ENCODE peak calls at places on chromosome 1, in six cellular contexts. M is EL, G is cardiac muscle cell, T is NCI-H510A, W is T-helper 1 cell, S is NCI-H774. K is an unnamed sample.

GRCh38 chr1:235835226-235835625 is 31.5 kb downstream of the LYST start:
- DNase-seq in M (peak), G (no peak), T (no peak), W (no peak), S (no peak), K (peak)

GRCh38 chr1:15952317-15953258 is 23.3 kb downstream of the ZBTB17 start:
- DNase-seq in M (peak), G (no peak), T (no peak), W (no peak), S (no peak), K (no peak)

GRCh38 chr1:93675931-93676330 is 5.7 kb downstream of the BCAR3 start:
- DNase-seq in M (no peak), G (no peak), T (no peak), W (no peak), S (no peak), K (no peak)

GRCh38 chr1:42992043-42992697 is 33.5 kb upstream of the SLC2A1 start:
- DNase-seq in M (no peak), G (peak), T (no peak), W (no peak), S (no peak), K (no peak)

GRCh38 chr1:179002552-179003345 is 22.9 kb upstream of the FAM20B start:
- DNase-seq in M (peak), G (peak), T (peak), W (peak), S (peak), K (no peak)

GRCh38 chr1:91335607-91336006 is 69.0 kb downstream of the HFM1 start:
- DNase-seq in M (no peak), G (no peak), T (no peak), W (no peak), S (no peak), K (no peak)

GRCh38 chr1:20143734-20144565 is 4.8 kb downstream of the PLA2G2F start:
- DNase-seq in M (no peak), G (no peak), T (no peak), W (no peak), S (no peak), K (no peak)

GRCh38 chr1:13725714-13726175 is 25.8 kb downstream of the PRDM2 start:
- DNase-seq in M (peak), G (peak), T (no peak), W (no peak), S (no peak), K (no peak)

GRCh38 chr1:1540015-1540816 is at the start of gene TMEM240:
- DNase-seq in M (peak), G (peak), T (peak), W (no peak), S (no peak), K (no peak)

K was measured in NCI-H2029 treated with DMSO at 0.1 percent for 48 hours.